ENCODE peak calls at places on chromosomes 4 and X, in six cellular contexts. C is transverse colon; L is stomach; Z is substantia nigra; R is GM23338; U is naive thymus-derived CD4-positive, alpha-beta T cell. S is an unnamed sample.
A peak's percentile ranks its signal among the peaks of the same experiment; 100 is the strongest.

GRCh38 chrX:131634900-131635299 is 91.0 kb downstream of the OR13H1 start:
- DNase-seq in C (no peak), L (no peak), Z (no peak), R (no peak), U (no peak), S (no peak)

GRCh38 chr4:170391066-170391754 is 301.5 kb upstream of the AADAT start:
- DNase-seq in C (no peak), L (no peak), Z (no peak), R (no peak), U (no peak), S (no peak)

GRCh38 chrX:113959912-113960626 is 623.8 kb upstream of the HTR2C start:
- DNase-seq in C (no peak), L (no peak), Z (no peak), R (peak; percentile 61), U (no peak), S (no peak)

GRCh38 chr4:101355767-101356702 is 8.7 kb upstream of the PPP3CA start:
- DNase-seq in C (no peak), L (no peak), Z (no peak), R (no peak), U (no peak), S (no peak)

GRCh38 chrX:140434347-140434746 is 70.5 kb downstream of the SOX3 start:
- DNase-seq in C (no peak), L (no peak), Z (no peak), R (no peak), U (no peak), S (no peak)

GRCh38 chrX:40299028-40299479 is 201.3 kb upstream of the BCOR start:
- DNase-seq in C (no peak), L (no peak), Z (no peak), R (peak; percentile 74), U (no peak), S (no peak)

GRCh38 chr4:101695176-101695575 is 95.4 kb upstream of the BANK1 start:
- DNase-seq in C (no peak), L (no peak), Z (no peak), R (no peak), U (no peak), S (no peak)

GRCh38 chr4:173135241-173135847 is 33.3 kb upstream of the GALNT7 start:
- DNase-seq in C (no peak), L (no peak), Z (no peak), R (no peak), U (no peak), S (no peak)

GRCh38 chrX:134886201-134886600 is 104.6 kb upstream of the SMIM10 start:
- DNase-seq in C (no peak), L (no peak), Z (no peak), R (no peak), U (no peak), S (no peak)

GRCh38 chrX:19629541-19629940 is 114.2 kb upstream of the MAP3K15 start:
- DNase-seq in C (no peak), L (no peak), Z (no peak), R (no peak), U (no peak), S (no peak)

GRCh38 chr4:39181520-39181904 is 817 bp upstream of the WDR19 start:
- DNase-seq in C (no peak), L (no peak), Z (no peak), R (no peak), U (no peak), S (no peak)

GRCh38 chr4:99091174-99091573 is 2.6 kb upstream of the ADH5 start:
- DNase-seq in C (no peak), L (no peak), Z (no peak), R (no peak), U (no peak), S (no peak)

GRCh38 chrX:1592128-1592862 is 891 bp downstream of the AKAP17A start:
- DNase-seq in C (peak; percentile 38), L (peak; percentile 26), Z (no peak), R (peak; percentile 52), U (peak; percentile 35), S (no peak)

GRCh38 chrX:120140293-120140981 is 18.0 kb upstream of the RHOXF2 start:
- DNase-seq in C (no peak), L (no peak), Z (no peak), R (peak; percentile 82), U (no peak), S (no peak)

GRCh38 chrX:40201486-40201885 is 103.7 kb upstream of the BCOR start:
- DNase-seq in C (no peak), L (no peak), Z (no peak), R (no peak), U (no peak), S (no peak)

GRCh38 chrX:67613366-67613765 is 69.5 kb downstream of the AR start:
- DNase-seq in C (no peak), L (no peak), Z (no peak), R (no peak), U (no peak), S (no peak)

GRCh38 chr4:74230902-74231499 is 73.1 kb downstream of the MTHFD2L start:
- DNase-seq in C (peak; percentile 74), L (peak; percentile 52), Z (no peak), R (no peak), U (no peak), S (peak; percentile 65)

GRCh38 chrX:151019837-151020236 is 36.7 kb downstream of the HMGB3 start:
- DNase-seq in C (no peak), L (no peak), Z (no peak), R (no peak), U (no peak), S (no peak)

GRCh38 chr4:724131-724530 is 18.5 kb downstream of the PCGF3 start:
- DNase-seq in C (peak; percentile 70), L (no peak), Z (no peak), R (no peak), U (no peak), S (no peak)

GRCh38 chr4:722851-723360 is 17.3 kb downstream of the PCGF3 start:
- DNase-seq in C (no peak), L (no peak), Z (no peak), R (no peak), U (no peak), S (no peak)

GRCh38 chr4:721261-722171 is 15.9 kb downstream of the PCGF3 start:
- DNase-seq in C (peak; percentile 36), L (no peak), Z (no peak), R (no peak), U (no peak), S (no peak)

GRCh38 chr4:723706-724105 is 18.1 kb downstream of the PCGF3 start:
- DNase-seq in C (no peak), L (no peak), Z (no peak), R (no peak), U (no peak), S (no peak)

DNA sequence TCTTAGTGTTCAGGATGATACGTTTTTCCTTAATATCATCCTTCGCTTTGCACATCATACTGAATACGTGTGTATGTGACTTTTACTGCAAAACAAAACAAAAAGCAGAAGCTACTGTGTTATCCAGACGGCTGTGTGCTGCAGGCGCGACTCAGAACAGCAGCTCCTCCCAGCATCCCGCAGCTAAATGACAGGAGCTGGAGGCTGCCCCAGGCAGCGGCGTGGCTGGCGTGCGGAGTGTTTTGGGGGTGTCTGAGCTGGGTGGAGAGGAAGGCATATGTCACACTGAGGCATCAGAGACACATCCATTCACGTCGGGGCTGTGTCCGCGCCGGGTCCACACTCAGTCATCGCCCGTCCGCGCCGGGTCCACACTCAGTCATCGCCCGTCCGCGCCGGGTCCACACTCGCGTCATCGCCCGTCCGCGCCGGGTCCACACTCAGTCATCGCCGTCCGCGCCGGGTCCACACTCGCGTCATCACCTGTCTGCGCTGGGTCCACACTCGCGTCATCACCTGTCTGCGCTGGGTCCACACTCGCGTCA is 16.6 kb downstream of the PCGF3 start:
- DNase-seq in C (no peak), L (no peak), Z (no peak), R (no peak), U (no peak), S (no peak)
- H3K27ac ChIP-seq in C (no peak overlapping the region), L (no peak overlapping the region), Z (no peak overlapping the region), R (no peak overlapping the region), U (no peak overlapping the region), S (no peak overlapping the region)

DNA sequence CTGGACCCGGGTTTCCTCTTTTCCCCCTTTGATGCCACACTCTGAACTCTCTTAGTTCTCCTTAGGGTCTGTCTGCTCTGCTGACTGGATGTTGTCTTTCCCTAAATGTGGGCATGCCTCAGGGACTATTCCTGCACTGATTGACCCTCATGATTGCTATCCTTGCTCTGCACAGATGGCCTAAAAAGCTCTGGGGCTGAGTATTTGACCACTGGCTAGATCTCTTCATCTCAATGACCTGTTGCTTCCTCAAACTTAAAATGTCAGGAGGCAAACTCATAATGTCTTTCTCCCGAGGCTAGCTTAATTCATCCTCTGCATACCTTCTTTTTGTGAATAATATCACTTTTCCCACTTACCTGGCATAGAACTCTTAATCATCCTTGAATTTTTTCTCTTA is 157.4 kb downstream of the GATB start:
- DNase-seq in C (no peak), L (no peak), Z (no peak), R (no peak), U (no peak), S (no peak)
- H3K27ac ChIP-seq in C (no peak overlapping the region), L (no peak overlapping the region), Z (no peak overlapping the region), R (peak overlapping the region; percentile 42), U (no peak overlapping the region), S (no peak overlapping the region)

GRCh38 chr4:147453561-147454141 is 27.2 kb upstream of the EDNRA start:
- DNase-seq in C (no peak), L (no peak), Z (no peak), R (peak; percentile 32), U (no peak), S (no peak)

DNA sequence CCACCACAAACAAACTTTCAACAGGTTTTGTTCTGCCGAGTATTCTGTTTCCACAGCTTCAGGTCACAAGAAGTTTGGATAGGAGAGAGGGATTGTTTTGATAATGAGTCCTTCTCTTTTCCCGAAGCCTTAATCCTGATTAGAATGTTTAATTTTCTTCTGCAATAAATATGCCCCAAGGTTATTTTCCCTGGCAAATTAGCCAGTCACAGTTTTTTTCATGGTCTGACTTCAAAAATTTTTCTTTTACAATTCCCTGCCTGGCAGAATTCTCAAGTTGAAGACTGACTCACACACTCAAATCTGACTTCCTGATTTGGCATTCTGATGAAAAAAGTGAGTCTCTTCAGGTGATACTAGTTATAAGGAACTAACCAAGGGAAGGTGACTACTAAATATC is 33.1 kb upstream of the EDNRA start:
- DNase-seq in C (no peak), L (no peak), Z (no peak), R (no peak), U (no peak), S (no peak)
- H3K27ac ChIP-seq in C (no peak overlapping the region), L (no peak overlapping the region), Z (no peak overlapping the region), R (no peak overlapping the region), U (no peak overlapping the region), S (no peak overlapping the region)

GRCh38 chr4:14716622-14717021 is 285.7 kb upstream of the CPEB2 start:
- DNase-seq in C (no peak), L (no peak), Z (no peak), R (no peak), U (no peak), S (no peak)
- H3K27ac ChIP-seq in C (no peak overlapping the region), L (no peak overlapping the region), Z (no peak overlapping the region), R (no peak overlapping the region), U (no peak overlapping the region), S (no peak overlapping the region)

S was measured in lung.